ENCODE peak calls at places on chromosomes 11 and 22, in five cellular contexts. H is PC-3, I is PC-9, P is GM23338, M is mammary epithelial cell. U is an unnamed sample. For H3K4me1 and H3K27me3, the result is how much of the 10 kb centered on the place peaks cover.

GRCh38 chr22:30250713-30251267 is 4.2 kb upstream of the LIF start:
- DNase-seq in H (peak), I (peak), P (no peak), M (peak), U (peak)

GRCh38 chr22:43377486-43377995 is 34.3 kb upstream of the MPPED1 start:
- DNase-seq in H (no peak), I (no peak), P (no peak), M (no peak), U (peak)

GRCh38 chr11:106520146-106520912 is 442.9 kb downstream of the AASDHPPT start:
- DNase-seq in H (peak), I (no peak), P (no peak), M (peak), U (no peak)

GRCh38 chr11:2999464-2999998 is 7.4 kb upstream of the NAP1L4 start:
- DNase-seq in H (no peak), I (no peak), P (no peak), M (no peak), U (no peak)

GRCh38 chr11:34419158-34419557 is 19.6 kb upstream of the CAT start:
- DNase-seq in H (no peak), I (peak), P (no peak), M (no peak), U (no peak)

GRCh38 chr22:26229910-26230309 is 60.6 kb downstream of the SEZ6L start:
- DNase-seq in H (no peak), I (no peak), P (no peak), M (no peak), U (no peak)

GRCh38 chr22:24189249-24190158 is 8.2 kb downstream of the SUSD2 start:
- DNase-seq in H (peak), I (peak), P (peak), M (peak), U (no peak)

GRCh38 chr22:42601879-42602465 is 12.7 kb downstream of the POLDIP3 start:
- DNase-seq in H (no peak), I (no peak), P (no peak), M (no peak), U (no peak)

GRCh38 chr22:48663297-48663696 is 1164.4 kb downstream of the BRD1 start:
- DNase-seq in H (peak), I (no peak), P (peak), M (no peak), U (no peak)

GRCh38 chr11:124832571-124832970 is 32.4 kb upstream of the MSANTD2 start:
- DNase-seq in H (peak), I (peak), P (no peak), M (peak), U (peak)

GRCh38 chr11:124831897-124832296 is 31.7 kb upstream of the MSANTD2 start:
- DNase-seq in H (no peak), I (no peak), P (no peak), M (no peak), U (no peak)

GRCh38 chr11:124825876-124826275 is 25.7 kb upstream of the MSANTD2 start:
- DNase-seq in H (no peak), I (no peak), P (no peak), M (no peak), U (no peak)

GRCh38 chr11:124830749-124831148 is 30.5 kb upstream of the MSANTD2 start:
- DNase-seq in H (no peak), I (no peak), P (no peak), M (no peak), U (no peak)

GRCh38 chr11:124829986-124830385 is 29.8 kb upstream of the MSANTD2 start:
- DNase-seq in H (no peak), I (no peak), P (no peak), M (no peak), U (peak)
- H3K4me1 ChIP-seq in H (under half), I (under half), P (under half), M (under half), U (under half)

GRCh38 chr11:70661763-70662501 is 263.6 kb downstream of the CTTN start:
- DNase-seq in H (no peak), I (no peak), P (peak), M (peak), U (peak)
- TF ChIP-seq EZH2 in H (no peak), I (no peak), P (no peak), M (no peak), U (no peak)

DNA sequence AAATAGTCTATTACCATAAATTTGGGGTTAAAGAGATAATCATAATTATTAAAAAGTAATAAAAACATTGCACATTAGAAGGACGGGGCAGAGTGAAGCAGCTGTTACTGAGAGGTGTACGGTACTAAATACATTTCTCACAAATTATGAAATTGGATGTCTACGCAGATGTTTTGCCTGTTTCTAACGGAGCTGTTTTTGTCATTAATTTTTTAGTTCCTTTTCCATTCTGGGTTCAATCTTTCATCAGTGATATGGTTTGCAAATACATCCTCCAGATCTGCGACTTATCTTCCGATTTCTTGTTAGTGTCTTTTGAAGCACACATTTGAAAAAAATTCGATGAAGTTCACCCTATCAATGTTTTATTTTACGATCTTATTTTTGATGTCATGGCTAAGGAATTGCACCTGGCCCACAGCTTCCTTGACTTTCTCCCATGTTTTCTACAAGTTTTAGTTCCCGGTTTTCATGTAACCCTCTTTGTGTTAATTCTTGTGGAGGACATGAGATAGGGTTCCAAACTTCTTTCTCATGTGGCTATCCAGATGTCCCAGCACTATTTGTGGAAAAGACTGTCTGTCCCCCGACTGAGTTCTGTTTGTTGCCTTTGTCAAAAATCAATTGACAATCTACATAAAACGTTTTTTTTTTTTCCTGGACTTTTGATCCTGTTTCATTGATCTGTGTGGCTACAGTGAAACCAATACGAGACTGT is 21.3 kb upstream of the KRTAP5-6 start:
- DNase-seq in H (no peak), I (no peak), P (no peak), M (no peak), U (no peak)
- H3K27me3 ChIP-seq in H (half or more), I (under half), P (under half), M (under half), U (half or more)

DNA sequence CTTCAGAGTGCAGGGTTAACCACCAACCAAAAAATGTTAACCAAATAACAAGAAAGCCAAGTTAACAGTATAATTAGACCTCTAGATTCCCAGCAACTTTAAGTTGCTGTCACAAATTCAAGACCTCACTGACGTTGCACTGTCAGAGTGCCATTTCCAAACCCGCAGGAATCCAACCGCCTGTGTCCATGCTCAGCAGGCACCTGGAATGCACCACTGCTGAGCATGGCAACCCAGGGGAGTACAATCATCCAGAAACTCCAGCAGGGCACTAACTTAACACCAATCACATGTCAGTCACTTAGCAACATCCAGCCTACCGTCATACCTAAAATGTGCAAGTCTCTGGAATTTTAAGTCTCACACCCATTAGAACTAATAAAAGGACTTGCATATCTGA is 48.9 kb downstream of the SMCO4 start:
- DNase-seq in H (no peak), I (no peak), P (no peak), M (no peak), U (peak)
- H3K4me1 ChIP-seq in H (under half), I (under half), P (half or more), M (under half), U (under half)

GRCh38 chr11:128686745-128687177 is 7.1 kb upstream of the FLI1 start:
- DNase-seq in H (peak), I (no peak), P (peak), M (peak), U (no peak)

GRCh38 chr11:128685383-128686044 is 8.4 kb upstream of the FLI1 start:
- DNase-seq in H (no peak), I (no peak), P (peak), M (no peak), U (no peak)

GRCh38 chr11:128684582-128685382 is 9.1 kb upstream of the FLI1 start:
- DNase-seq in H (no peak), I (no peak), P (peak), M (no peak), U (no peak)

GRCh38 chr11:128687321-128687720 is 6.6 kb upstream of the FLI1 start:
- DNase-seq in H (no peak), I (no peak), P (peak), M (no peak), U (no peak)

GRCh38 chr11:128686045-128686741 is 7.7 kb upstream of the FLI1 start:
- DNase-seq in H (no peak), I (no peak), P (peak), M (no peak), U (no peak)
- TF ChIP-seq EZH2 in H (no peak), I (no peak), P (peak), M (peak), U (peak)

GRCh38 chr22:46025973-46026906 is 49.3 kb upstream of the WNT7B start:
- DNase-seq in H (no peak), I (no peak), P (no peak), M (no peak), U (no peak)
- H3K27me3 ChIP-seq in H (under half), I (under half), P (under half), M (under half), U (under half)

GRCh38 chr11:94802501-94802900 is 34.3 kb downstream of the AMOTL1 start:
- DNase-seq in H (no peak), I (no peak), P (no peak), M (no peak), U (no peak)

GRCh38 chr11:94801866-94802460 is 33.8 kb downstream of the AMOTL1 start:
- DNase-seq in H (no peak), I (no peak), P (no peak), M (no peak), U (no peak)

GRCh38 chr11:94804874-94805273 is 36.7 kb downstream of the AMOTL1 start:
- DNase-seq in H (no peak), I (no peak), P (no peak), M (no peak), U (no peak)

GRCh38 chr11:94805994-94806393 is 37.8 kb downstream of the AMOTL1 start:
- DNase-seq in H (no peak), I (no peak), P (no peak), M (no peak), U (no peak)

DNA sequence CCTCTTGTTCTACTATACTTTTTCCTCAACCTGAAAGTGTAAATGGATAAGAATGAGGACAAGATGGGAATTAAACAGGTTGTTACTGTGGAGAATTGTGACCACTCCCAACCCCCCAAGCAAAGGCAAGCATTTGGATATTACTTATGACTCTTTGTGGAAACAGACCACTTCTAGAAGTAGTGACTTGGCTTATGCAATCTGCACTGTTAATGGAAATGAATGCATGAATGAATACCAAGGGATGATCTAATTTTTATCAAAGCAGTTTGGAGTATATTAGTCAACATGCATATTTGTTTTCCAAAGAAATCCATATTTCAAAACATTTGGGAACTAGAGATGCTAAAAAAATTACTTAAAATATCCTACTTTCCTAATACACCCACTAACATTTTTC is 35.3 kb downstream of the AMOTL1 start:
- DNase-seq in H (no peak), I (no peak), P (no peak), M (no peak), U (no peak)
- H3K4me1 ChIP-seq in H (under half), I (under half), P (under half), M (under half), U (under half)

U was measured in astrocyte.